ENCODE peak calls at places on chromosomes 11 and 22, in nine cellular contexts. U is thoracic aorta; G is CD8-positive, alpha-beta T cell; D is Peyer's patch; F is WERI-Rb-1; C is upper lobe of left lung; R is pancreas; B is esophagus muscularis mucosa; W is CD4-positive, CD25-positive, alpha-beta regulatory T cell. S is an unnamed sample. For H3K36me3, the result is how much of the 10 kb centered on the place peaks cover.

GRCh38 chr11:10623797-10624761 is 55.6 kb upstream of the LYVE1 start:
- DNase-seq in D (no peak), B (no peak), G (no peak), C (no peak), W (no peak), R (no peak), F (peak), U (no peak), S (peak)

GRCh38 chr22:35601743-35602633 is 15.1 kb downstream of the MB start:
- DNase-seq in W (no peak), R (no peak), B (no peak), G (no peak), F (no peak), D (no peak), U (no peak), C (no peak), S (no peak)

GRCh38 chr11:67627394-67627787 is 2.3 kb downstream of the NUDT8 start:
- DNase-seq in R (no peak), C (no peak), B (no peak), F (no peak), W (no peak), D (peak), U (no peak), G (no peak), S (no peak)

GRCh38 chr11:13013054-13013488 is 4.0 kb downstream of the RASSF10 start:
- DNase-seq in U (no peak), C (no peak), G (no peak), F (no peak), R (no peak), D (no peak), B (peak), W (no peak), S (no peak)

GRCh38 chr11:96105197-96105895 is 181.4 kb upstream of the MTMR2 start:
- DNase-seq in W (peak), U (no peak), G (no peak), C (no peak), F (no peak), B (no peak), R (no peak), D (no peak), S (no peak)

GRCh38 chr11:103927535-103927934 is 108.9 kb upstream of the DDI1 start:
- DNase-seq in D (no peak), G (no peak), B (no peak), U (no peak), F (no peak), C (no peak), R (no peak), W (no peak), S (no peak)

GRCh38 chr11:121587182-121587581 is 134.4 kb upstream of the SORL1-AS1 start:
- DNase-seq in G (no peak), C (no peak), B (no peak), R (no peak), W (no peak), D (peak), U (no peak), F (no peak), S (peak)

GRCh38 chr11:69461272-69461962 is 20.0 kb upstream of the LINC01488 start:
- DNase-seq in R (no peak), C (no peak), F (no peak), U (no peak), B (no peak), D (no peak), W (no peak), G (no peak), S (no peak)

GRCh38 chr11:68012843-68013610 is 2.9 kb downstream of the ALDH3B1 start:
- DNase-seq in F (no peak), G (no peak), C (no peak), W (no peak), U (no peak), R (peak), D (no peak), B (no peak), S (no peak)

GRCh38 chr11:6437993-6438392 is 2.8 kb downstream of the HPX start:
- DNase-seq in R (no peak), B (no peak), W (no peak), U (no peak), C (no peak), D (no peak), G (no peak), F (no peak), S (peak)

GRCh38 chr11:75980031-75980430 is 165.0 kb downstream of the UVRAG start:
- DNase-seq in G (no peak), C (no peak), D (no peak), B (no peak), U (no peak), F (no peak), R (no peak), W (no peak), S (no peak)

GRCh38 chr22:30605449-30606110 is 1.4 kb upstream of the TCN2 start:
- DNase-seq in B (no peak), D (peak), U (no peak), F (peak), W (peak), G (peak), C (no peak), R (peak), S (peak)

GRCh38 chr11:113555071-113555739 is 80.0 kb upstream of the DRD2 start:
- DNase-seq in F (no peak), R (no peak), U (no peak), D (no peak), G (no peak), W (no peak), B (no peak), C (no peak), S (no peak)

GRCh38 chr11:92838655-92839334 is 130.7 kb upstream of the MTNR1B start:
- DNase-seq in C (no peak), W (no peak), U (no peak), B (no peak), R (no peak), D (no peak), G (no peak), F (no peak), S (no peak)

GRCh38 chr11:71438650-71439049 is 9.5 kb downstream of the DHCR7 start:
- DNase-seq in F (no peak), G (no peak), U (no peak), W (no peak), B (no peak), C (peak), D (no peak), R (no peak), S (no peak)
- H3K36me3 ChIP-seq in F (half or more), G (under half), U (under half), W (under half), B (half or more), C (half or more), D (half or more), R (under half), S (under half)

GRCh38 chr22:50360578-50360977 is 17.5 kb downstream of the PPP6R2 start:
- DNase-seq in W (no peak), G (no peak), D (no peak), B (no peak), U (no peak), R (no peak), F (no peak), C (no peak), S (no peak)

GRCh38 chr22:50357756-50358155 is 14.6 kb downstream of the PPP6R2 start:
- DNase-seq in D (no peak), U (no peak), C (no peak), F (no peak), B (no peak), R (no peak), G (no peak), W (no peak), S (no peak)

GRCh38 chr22:50361688-50362087 is 18.6 kb downstream of the PPP6R2 start:
- DNase-seq in R (no peak), C (no peak), B (no peak), U (no peak), W (no peak), G (peak), F (no peak), D (no peak), S (no peak)

GRCh38 chr22:50363411-50364194 is 20.5 kb downstream of the PPP6R2 start:
- DNase-seq in F (no peak), C (no peak), W (no peak), D (no peak), R (no peak), G (no peak), U (no peak), B (no peak), S (no peak)

DNA sequence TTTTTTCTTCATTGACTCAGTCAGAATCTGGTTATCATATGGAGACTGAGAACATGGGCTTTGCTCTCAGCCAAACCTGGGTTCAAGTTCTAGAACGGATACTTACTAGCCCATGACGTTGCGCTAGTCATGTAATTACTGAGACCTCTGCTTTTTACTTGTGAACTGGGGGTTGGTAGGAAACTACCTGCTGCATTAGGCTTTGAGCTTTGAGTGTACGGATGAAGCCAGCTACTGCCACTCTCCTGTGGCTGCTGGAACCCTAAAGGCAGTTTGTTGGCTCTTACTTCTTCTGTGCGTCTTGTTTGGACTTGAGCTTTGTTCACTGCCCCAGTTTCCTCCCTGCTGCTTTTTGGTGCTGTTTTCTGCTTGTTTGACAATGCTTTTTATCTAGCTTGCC is 18.1 kb downstream of the PPP6R2 start:
- DNase-seq in G (peak), W (no peak), R (no peak), D (no peak), U (no peak), C (no peak), F (no peak), B (no peak), S (no peak)
- H3K27ac ChIP-seq in G (no peak), W (peak), R (no peak), D (no peak), U (no peak), C (no peak), F (no peak), B (no peak), S (peak)

GRCh38 chr11:124894606-124895430 is 2.8 kb downstream of the ROBO4 start:
- DNase-seq in U (no peak), R (no peak), B (no peak), W (no peak), F (no peak), D (no peak), G (no peak), C (no peak), S (no peak)
- H3K4me3 ChIP-seq in U (no peak), R (no peak), B (peak), W (no peak), F (no peak), D (no peak), G (no peak), C (peak), S (no peak)

GRCh38 chr22:43969021-43969878 is 14.0 kb downstream of the SAMM50 start:
- DNase-seq in U (no peak), B (no peak), R (no peak), D (no peak), C (no peak), W (no peak), F (no peak), G (no peak), S (no peak)

GRCh38 chr22:43970037-43970747 is 14.9 kb downstream of the SAMM50 start:
- DNase-seq in C (no peak), U (no peak), F (no peak), D (peak), W (no peak), G (no peak), B (no peak), R (no peak), S (peak)

GRCh38 chr22:43968614-43969013 is 13.4 kb downstream of the SAMM50 start:
- DNase-seq in C (no peak), U (no peak), R (no peak), F (no peak), W (no peak), B (no peak), D (no peak), G (no peak), S (no peak)

GRCh38 chr22:43964314-43964857 is 9.1 kb downstream of the SAMM50 start:
- DNase-seq in D (no peak), G (no peak), F (no peak), W (no peak), B (no peak), R (no peak), C (no peak), U (no peak), S (no peak)

GRCh38 chr22:43967069-43967468 is 11.8 kb downstream of the SAMM50 start:
- DNase-seq in F (no peak), D (no peak), R (no peak), G (no peak), B (no peak), U (no peak), C (no peak), W (no peak), S (no peak)
- H3K36me3 ChIP-seq in F (half or more), D (half or more), R (under half), G (half or more), B (half or more), U (under half), C (half or more), W (half or more), S (under half)

GRCh38 chr11:61917043-61917356 is 366 bp downstream of the RAB3IL1 start:
- DNase-seq in D (no peak), G (no peak), B (no peak), F (no peak), U (no peak), C (no peak), W (no peak), R (no peak), S (no peak)
- H3K27ac ChIP-seq in D (peak), G (no peak), B (peak), F (no peak), U (peak), C (peak), W (no peak), R (no peak), S (no peak)

DNA sequence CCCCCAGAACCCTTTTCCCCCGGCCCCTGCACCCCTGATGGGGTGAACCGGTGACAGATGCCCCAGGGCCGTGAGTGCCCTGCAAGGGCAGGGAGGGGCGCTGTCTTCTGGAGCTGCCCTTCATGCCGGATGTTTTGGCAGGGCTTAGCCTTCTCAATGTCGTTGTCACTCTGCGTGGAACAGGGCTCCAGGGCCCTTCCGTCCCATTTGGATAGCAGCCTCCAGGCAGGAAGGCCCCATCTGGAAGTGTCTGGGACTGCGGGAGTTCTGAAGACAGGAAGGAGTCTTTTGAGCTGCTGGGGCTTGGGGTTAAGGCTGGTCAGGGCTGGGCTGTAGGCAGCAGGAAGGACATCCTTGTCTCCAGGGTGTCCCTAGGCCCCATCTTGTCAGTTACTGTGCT is 4.6 kb downstream of the FRMD8 start:
- DNase-seq in F (no peak), C (no peak), R (no peak), B (no peak), W (no peak), G (no peak), D (no peak), U (no peak), S (no peak)
- H3K4me3 ChIP-seq in F (no peak), C (peak), R (no peak), B (peak), W (no peak), G (no peak), D (no peak), U (peak), S (no peak)

GRCh38 chr11:8624698-8625097 is 30.7 kb upstream of the STK33 start:
- DNase-seq in R (no peak), B (no peak), U (no peak), G (no peak), D (no peak), W (no peak), F (no peak), C (no peak), S (no peak)
- H3K36me3 ChIP-seq in R (under half), B (under half), U (under half), G (under half), D (under half), W (half or more), F (under half), C (under half), S (under half)

DNA sequence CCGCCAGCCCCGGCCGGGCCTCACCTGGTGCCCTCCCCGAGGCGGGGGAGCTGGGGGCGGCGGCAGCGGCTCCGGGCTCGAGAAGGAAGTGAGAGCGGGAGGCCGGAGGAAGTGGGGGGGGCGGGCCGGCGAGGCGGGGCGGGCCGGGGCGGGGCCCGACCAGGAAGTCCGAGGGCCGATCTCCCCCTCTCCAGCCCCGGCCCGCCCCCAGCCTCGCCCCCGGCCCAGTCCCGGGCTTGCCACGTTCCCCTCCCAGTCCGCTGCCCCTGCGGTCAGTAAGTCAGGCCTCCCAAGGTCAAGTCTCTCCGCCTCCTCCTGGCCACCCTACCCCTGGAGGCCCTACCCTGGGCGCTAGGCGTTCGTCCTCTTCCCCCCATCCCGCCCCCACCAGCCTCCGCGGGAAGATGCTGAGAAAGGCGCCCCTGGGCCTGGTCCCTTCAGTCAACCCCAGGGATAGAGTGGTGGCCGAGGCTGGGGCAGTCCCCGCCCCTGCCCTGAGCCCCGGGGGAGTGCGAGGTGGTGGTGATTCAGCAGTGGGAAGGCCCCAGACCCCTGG is at the start of gene RHOG:
- DNase-seq in C (peak), F (peak), B (peak), D (peak), U (peak), G (peak), R (peak), W (no peak), S (peak)
- H3K27ac ChIP-seq in C (peak), F (peak), B (peak), D (peak), U (peak), G (peak), R (peak), W (peak), S (peak)

DNA sequence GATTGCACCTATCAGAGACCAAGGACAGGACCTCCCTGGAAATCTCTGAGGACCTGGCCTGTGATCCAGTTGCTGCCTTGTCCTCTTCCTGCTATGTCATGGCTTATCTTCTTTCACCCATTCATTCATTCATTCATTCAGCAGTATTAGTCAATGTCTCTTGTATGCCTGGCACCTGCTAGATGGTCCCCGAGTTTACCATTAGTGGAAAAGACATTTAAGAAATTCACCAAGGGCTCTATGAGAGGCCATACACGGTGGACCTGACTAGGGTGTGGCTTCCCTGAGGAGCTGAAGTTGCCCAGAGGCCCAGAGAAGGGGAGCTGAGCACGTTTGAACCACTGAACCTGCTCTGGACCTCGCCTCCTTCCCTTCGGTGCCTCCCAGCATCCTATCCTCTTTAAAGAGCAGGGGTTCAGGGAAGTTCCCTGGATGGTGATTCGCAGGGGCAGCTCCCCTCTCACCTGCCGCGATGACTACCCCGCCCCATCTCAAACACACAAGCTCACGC is 682 bp upstream of the MIF start:
- DNase-seq in F (no peak), U (no peak), C (no peak), G (no peak), R (no peak), W (no peak), B (no peak), D (no peak), S (no peak)
- H3K4me3 ChIP-seq in F (peak), U (peak), C (peak), G (peak), R (peak), W (peak), B (peak), D (peak), S (peak)

GRCh38 chr22:33101550-33101949 is 43.4 kb upstream of the SYN3 start:
- DNase-seq in D (no peak), U (no peak), W (no peak), F (no peak), C (no peak), B (no peak), R (no peak), G (no peak), S (no peak)
- H3K36me3 ChIP-seq in D (under half), U (under half), W (under half), F (under half), C (under half), B (under half), R (under half), G (under half), S (under half)